ENCODE peak calls at places on chromosome 3, in eight cellular contexts. A, G, O, F, B, E, Q and S are unnamed samples.

GRCh38 chr3:18445421-18446066 is 20.4 kb upstream of the SATB1 start:
- DNase-seq in A (no peak), G (no peak), B (peak; percentile 51), Q (no peak), E (peak; percentile 35), F (no peak), O (no peak), S (no peak)

GRCh38 chr3:73653877-73654276 is 29.1 kb upstream of the PDZRN3 start:
- DNase-seq in G (no peak), E (no peak), A (peak; percentile 63), O (no peak), F (no peak), B (no peak), Q (no peak), S (no peak)

GRCh38 chr3:138448631-138449030 is 14.2 kb downstream of the ESYT3 start:
- DNase-seq in O (no peak), Q (no peak), B (no peak), G (no peak), F (no peak), A (no peak), E (no peak), S (no peak)

GRCh38 chr3:42102569-42102968 is 11.4 kb downstream of the TRAK1 start:
- DNase-seq in B (no peak), G (peak; percentile 38), Q (no peak), E (no peak), F (no peak), O (no peak), A (no peak), S (peak; percentile 43)

GRCh38 chr3:94525039-94525438 is 462.2 kb downstream of the NSUN3 start:
- DNase-seq in A (peak; percentile 13), E (no peak), G (no peak), B (no peak), F (no peak), Q (no peak), O (peak; percentile 41), S (peak; percentile 30)

GRCh38 chr3:140540262-140540661 is 137.6 kb upstream of the TRIM42 start:
- DNase-seq in O (no peak), F (no peak), E (no peak), A (no peak), G (no peak), B (no peak), Q (no peak), S (no peak)

GRCh38 chr3:186098740-186099139 is 10.1 kb downstream of the ETV5 start:
- DNase-seq in B (no peak), G (no peak), E (no peak), A (no peak), Q (no peak), F (no peak), O (no peak), S (no peak)

GRCh38 chr3:37324752-37325407 is 150.5 kb upstream of the LRRFIP2 start:
- DNase-seq in A (peak; percentile 19), Q (no peak), B (no peak), F (no peak), E (no peak), O (no peak), G (no peak), S (no peak)

GRCh38 chr3:151282921-151283320 is 4.6 kb upstream of the P2RY14 start:
- DNase-seq in G (no peak), Q (no peak), E (no peak), O (no peak), B (peak; percentile 74), F (peak; percentile 19), A (peak; percentile 83), S (no peak)

GRCh38 chr3:10347648-10348403 is 26.9 kb upstream of the SEC13 start:
- DNase-seq in G (no peak), B (no peak), O (no peak), Q (no peak), E (no peak), F (no peak), A (no peak), S (no peak)

GRCh38 chr3:50323092-50323600 is 601 bp upstream of the HYAL2 start:
- DNase-seq in Q (no peak), O (no peak), A (no peak), G (peak; percentile 53), B (no peak), E (no peak), F (no peak), S (no peak)

GRCh38 chr3:13139471-13140065 is 66.3 kb upstream of the IQSEC1 start:
- DNase-seq in E (no peak), F (no peak), O (no peak), B (no peak), Q (no peak), A (no peak), G (no peak), S (no peak)

GRCh38 chr3:31172336-31172735 is 277.9 kb upstream of the GADL1 start:
- DNase-seq in B (no peak), A (no peak), O (no peak), G (no peak), E (no peak), Q (no peak), F (no peak), S (no peak)

GRCh38 chr3:15929944-15930571 is 132.3 kb upstream of the ANKRD28 start:
- DNase-seq in A (no peak), G (no peak), O (no peak), B (no peak), Q (no peak), E (no peak), F (no peak), S (no peak)

GRCh38 chr3:99638244-99638948 is at the start of gene COL8A1:
- DNase-seq in B (no peak), A (peak; percentile 77), G (peak; percentile 34), F (no peak), E (peak; percentile 23), Q (peak; percentile 75), O (peak; percentile 62), S (peak; percentile 36)
- TF ChIP-seq POLR2A in B (no peak), A (peak; percentile 82), G (no peak), F (peak; percentile 97), E (no peak), Q (no peak), O (peak; percentile 43), S (no peak)

GRCh38 chr3:178517665-178518366 is 18.4 kb upstream of the KCNMB2 start:
- DNase-seq in F (no peak), A (no peak), G (no peak), O (no peak), Q (no peak), E (no peak), B (no peak), S (no peak)

GRCh38 chr3:178519701-178520100 is 16.5 kb upstream of the KCNMB2 start:
- DNase-seq in G (no peak), B (no peak), E (no peak), F (no peak), A (no peak), Q (no peak), O (no peak), S (no peak)

GRCh38 chr3:178522200-178523052 is 13.8 kb upstream of the KCNMB2 start:
- DNase-seq in G (no peak), O (no peak), B (no peak), A (no peak), Q (no peak), F (no peak), E (no peak), S (no peak)

GRCh38 chr3:178520436-178520835 is 15.8 kb upstream of the KCNMB2 start:
- DNase-seq in A (no peak), G (no peak), O (no peak), Q (no peak), E (no peak), B (no peak), F (no peak), S (no peak)

GRCh38 chr3:178518660-178519396 is 17.4 kb upstream of the KCNMB2 start:
- DNase-seq in F (no peak), Q (no peak), A (no peak), B (no peak), E (no peak), O (no peak), G (peak; percentile 21), S (no peak)
- TF ChIP-seq POLR2A in F (no peak), Q (no peak), A (no peak), B (no peak), E (no peak), O (no peak), G (no peak), S (no peak)

GRCh38 chr3:152328841-152329240 is 60.1 kb downstream of the MBNL1 start:
- DNase-seq in O (no peak), A (peak; percentile 88), E (no peak), B (peak; percentile 41), G (no peak), F (peak; percentile 29), Q (no peak), S (no peak)
- TF ChIP-seq POLR2A in O (no peak), A (no peak), E (no peak), B (no peak), G (no peak), F (no peak), Q (no peak), S (no peak)

DNA sequence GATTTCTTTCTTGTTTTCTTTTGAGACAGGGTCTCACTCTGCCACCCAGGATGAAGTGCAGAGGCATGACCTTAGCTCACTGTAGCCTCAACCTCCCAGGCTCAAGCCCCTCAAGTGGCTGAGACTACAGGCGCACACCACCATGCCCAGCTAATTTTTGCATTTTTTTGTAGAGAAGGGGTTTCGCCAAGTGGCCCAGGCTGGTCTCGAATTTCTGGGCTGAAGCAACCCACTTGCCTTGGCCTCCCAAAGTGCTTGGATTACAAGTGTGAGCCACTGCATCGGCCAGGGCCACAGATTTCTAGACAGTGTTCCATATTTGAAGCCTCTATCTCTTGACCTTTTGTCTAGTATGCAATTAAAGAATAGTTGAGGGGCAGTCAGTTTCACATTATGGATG is 57.3 kb downstream of the DHX30 start:
- DNase-seq in B (no peak), G (no peak), Q (no peak), O (no peak), E (peak; percentile 0), A (no peak), F (no peak), S (no peak)
- TF ChIP-seq POLR2A in B (no peak), G (no peak), Q (no peak), O (no peak), E (no peak), A (no peak), F (no peak), S (no peak)

DNA sequence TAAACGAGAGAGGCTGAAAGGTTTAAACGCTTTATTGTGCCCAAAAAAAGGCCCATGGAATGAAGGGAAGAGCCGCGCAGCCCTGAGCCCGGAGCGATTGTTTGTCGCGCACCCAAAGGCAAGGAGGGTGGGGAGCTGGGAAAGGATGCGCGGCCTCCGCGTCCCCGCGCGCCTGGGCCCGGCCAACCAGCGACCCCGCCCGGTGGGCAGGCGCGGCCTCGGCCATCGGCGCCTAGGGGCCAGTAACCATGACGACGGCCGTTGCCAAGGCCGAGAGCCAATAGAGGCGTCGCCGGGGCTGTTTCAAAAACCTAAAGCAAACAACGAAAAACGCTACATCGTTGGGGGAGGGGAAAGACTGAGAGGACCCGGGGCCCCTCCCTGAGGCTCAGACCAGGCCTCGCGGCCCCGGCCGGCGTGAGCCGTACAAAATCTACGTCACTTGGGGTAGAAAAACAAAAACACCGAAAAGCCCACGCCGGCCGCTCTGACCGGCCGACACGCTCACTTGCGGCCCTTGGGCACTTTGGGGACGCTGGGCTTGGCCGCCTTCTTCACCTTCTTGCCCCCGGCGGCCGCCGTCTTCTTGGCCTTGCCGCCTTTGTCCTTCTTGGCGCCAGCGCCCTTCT is 36.2 kb downstream of the HMCES start:
- DNase-seq in O (peak; percentile 88), E (peak; percentile 85), G (peak; percentile 85), F (peak; percentile 87), A (peak; percentile 83), B (peak; percentile 89), Q (peak; percentile 90), S (peak; percentile 93)
- TF ChIP-seq POLR2A in O (peak; percentile 40), E (peak; percentile 45), G (no peak), F (no peak), A (no peak), B (no peak), Q (no peak), S (no peak)